ENCODE peak calls at places on chromosomes 3 and 15, in ten cellular contexts. B is stimulated activated CD8-positive, alpha-beta memory T cell treated with anti-CD3 and anti-CD28 coated beads, Interleukin-4, amount 100 ng/mL, for 4 hours; U is activated CD4-positive, alpha-beta T cell treated with anti-CD3 and anti-CD28 coated beads for 48 hours; R is HFFc6; Q is heart left ventricle; O is putamen; F is H7; Y is activated T-cell treated with anti-CD3 and anti-CD28 coated beads, Interleukin-2, amount 50 U/mL, for 72 hours; P is HTR-8/SVneo; J is Daoy. K is an unnamed sample.

GRCh38 chr3:149662240-149662887 is 4.5 kb upstream of the WWTR1 start:
- DNase-seq in B (no peak), U (no peak), R (no peak), Q (no peak), O (no peak), F (no peak), Y (no peak), P (no peak), J (no peak), K (no peak)

GRCh38 chr3:145865329-145865904 is 295.6 kb downstream of the PLOD2 start:
- DNase-seq in B (no peak), U (no peak), R (no peak), Q (no peak), O (no peak), F (no peak), Y (no peak), P (no peak), J (no peak), K (no peak)

GRCh38 chr3:1275495-1275894 is 182.7 kb downstream of the CNTN6 start:
- DNase-seq in B (no peak), U (peak), R (no peak), Q (no peak), O (peak), F (no peak), Y (no peak), P (no peak), J (no peak), K (no peak)

GRCh38 chr3:27324695-27325094 is 44.5 kb downstream of the NEK10 start:
- DNase-seq in B (no peak), U (no peak), R (no peak), Q (no peak), O (no peak), F (no peak), Y (no peak), P (no peak), J (no peak), K (no peak)

GRCh38 chr3:100912976-100913375 is 80.2 kb downstream of the ABI3BP start:
- DNase-seq in B (no peak), U (no peak), R (no peak), Q (peak), O (no peak), F (no peak), Y (no peak), P (no peak), J (no peak), K (no peak)

GRCh38 chr15:82699726-82700125 is 9.9 kb downstream of the AP3B2 start:
- DNase-seq in B (no peak), U (no peak), R (no peak), Q (no peak), O (no peak), F (peak), Y (no peak), P (no peak), J (no peak), K (no peak)

GRCh38 chr3:5095879-5096278 is 26.2 kb upstream of the ARL8B start:
- DNase-seq in B (no peak), U (peak), R (no peak), Q (peak), O (peak), F (peak), Y (peak), P (no peak), J (peak), K (peak)

GRCh38 chr3:32522682-32523081 is 20.0 kb upstream of the CMTM6 start:
- DNase-seq in B (no peak), U (no peak), R (no peak), Q (no peak), O (no peak), F (no peak), Y (no peak), P (no peak), J (no peak), K (no peak)

GRCh38 chr3:110965976-110966375 is 105.6 kb upstream of the NECTIN3 start:
- DNase-seq in B (no peak), U (no peak), R (no peak), Q (no peak), O (no peak), F (no peak), Y (no peak), P (no peak), J (no peak), K (no peak)